ENCODE peak calls at places on chromosomes 11 and 22, in ten cellular contexts. F, Z, D, R, O, B, H, K, X and M are unnamed samples.
A peak's percentile ranks its signal among the peaks of the same experiment; 100 is the strongest.

GRCh38 chr22:46025225-46025972 is 48.4 kb upstream of the WNT7B start:
- DNase-seq in F (no peak), Z (no peak), D (no peak), R (no peak), O (no peak), B (no peak), H (peak; percentile 12), K (no peak), X (no peak), M (no peak)

GRCh38 chr11:133386262-133386661 is 146.0 kb downstream of the OPCML start:
- DNase-seq in F (no peak), Z (no peak), D (no peak), R (no peak), O (no peak), B (no peak), H (no peak), K (no peak), X (no peak), M (no peak)

GRCh38 chr11:69442012-69442806 is 39.3 kb upstream of the LINC01488 start:
- DNase-seq in F (no peak), Z (no peak), D (no peak), R (no peak), O (no peak), B (no peak), H (no peak), K (no peak), X (no peak), M (no peak)

GRCh38 chr22:39907035-39907434 is 6.2 kb downstream of the GRAP2 start:
- DNase-seq in F (no peak), Z (no peak), D (no peak), R (no peak), O (no peak), B (no peak), H (no peak), K (no peak), X (no peak), M (no peak)

GRCh38 chr11:103633037-103633788 is 403.2 kb upstream of the DDI1 start:
- DNase-seq in F (peak; percentile 68), Z (no peak), D (no peak), R (no peak), O (peak; percentile 17), B (no peak), H (no peak), K (no peak), X (no peak), M (peak; percentile 84)

GRCh38 chr11:26231252-26231661 is 100.7 kb upstream of the ANO3 start:
- DNase-seq in F (peak; percentile 92), Z (no peak), D (no peak), R (no peak), O (peak; percentile 81), B (peak; percentile 32), H (no peak), K (no peak), X (no peak), M (peak; percentile 97)

GRCh38 chr22:43884600-43885318 is 7.1 kb downstream of the PNPLA5 start:
- DNase-seq in F (peak; percentile 76), Z (no peak), D (no peak), R (no peak), O (peak; percentile 53), B (no peak), H (peak; percentile 59), K (peak; percentile 62), X (peak; percentile 64), M (peak; percentile 57)

GRCh38 chr11:1872267-1872985 is 19.3 kb downstream of the PRR33 start:
- DNase-seq in F (no peak), Z (no peak), D (no peak), R (no peak), O (no peak), B (no peak), H (peak; percentile 20), K (no peak), X (no peak), M (no peak)

GRCh38 chr11:104897891-104898684 is at the start of gene CASP12:
- DNase-seq in F (peak; percentile 23), Z (no peak), D (no peak), R (no peak), O (peak; percentile 38), B (no peak), H (no peak), K (no peak), X (no peak), M (peak; percentile 20)

GRCh38 chr11:119179983-119180382 is 5.3 kb upstream of the NHERF4 start:
- DNase-seq in F (no peak), Z (no peak), D (no peak), R (no peak), O (no peak), B (no peak), H (no peak), K (no peak), X (no peak), M (no peak)

GRCh38 chr11:113721462-113722066 is 15.5 kb upstream of the TMPRSS5 start:
- DNase-seq in F (peak; percentile 39), Z (no peak), D (no peak), R (no peak), O (no peak), B (no peak), H (no peak), K (no peak), X (no peak), M (peak; percentile 63)

GRCh38 chr22:19666663-19667593 is 47.4 kb upstream of the SEPTIN5 start:
- DNase-seq in F (peak; percentile 5), Z (no peak), D (no peak), R (no peak), O (peak; percentile 12), B (no peak), H (no peak), K (no peak), X (no peak), M (peak; percentile 87)

GRCh38 chr22:42154293-42154692 is 23.7 kb upstream of the CYP2D6 start:
- DNase-seq in F (no peak), Z (no peak), D (no peak), R (no peak), O (no peak), B (no peak), H (no peak), K (no peak), X (no peak), M (no peak)

GRCh38 chr11:74226907-74227306 is 55.8 kb downstream of the PPME1 start:
- DNase-seq in F (no peak), Z (no peak), D (no peak), R (no peak), O (no peak), B (no peak), H (no peak), K (no peak), X (no peak), M (no peak)

GRCh38 chr11:113932788-113933187 is 28.2 kb downstream of the HTR3B start:
- DNase-seq in F (no peak), Z (no peak), D (no peak), R (no peak), O (no peak), B (no peak), H (no peak), K (no peak), X (no peak), M (no peak)

GRCh38 chr11:72812604-72812967 is 1.6 kb upstream of the ATG16L2 start:
- DNase-seq in F (no peak), Z (no peak), D (no peak), R (no peak), O (peak; percentile 10), B (no peak), H (no peak), K (no peak), X (no peak), M (no peak)
- H3K4me3 ChIP-seq in F (peak overlapping the region; percentile 94), Z (peak overlapping the region; percentile 81), D (peak overlapping the region; percentile 95), R (peak overlapping the region; percentile 82), O (peak overlapping the region; percentile 86), B (peak overlapping the region; percentile 70), H (peak overlapping the region; percentile 88), K (peak overlapping the region; percentile 82), X (peak overlapping the region; percentile 87), M (peak overlapping the region; percentile 74)

GRCh38 chr22:37517826-37518450 is 1.3 kb downstream of the CARD10 start:
- DNase-seq in F (no peak), Z (no peak), D (no peak), R (no peak), O (no peak), B (no peak), H (no peak), K (no peak), X (no peak), M (no peak)
- H3K4me3 ChIP-seq in F (peak overlapping the region; percentile 58), Z (no peak overlapping the region), D (peak overlapping the region; percentile 89), R (peak overlapping the region; percentile 76), O (no peak overlapping the region), B (peak overlapping the region; percentile 67), H (peak overlapping the region; percentile 77), K (peak overlapping the region; percentile 90), X (no peak overlapping the region), M (peak overlapping the region; percentile 71)

DNA sequence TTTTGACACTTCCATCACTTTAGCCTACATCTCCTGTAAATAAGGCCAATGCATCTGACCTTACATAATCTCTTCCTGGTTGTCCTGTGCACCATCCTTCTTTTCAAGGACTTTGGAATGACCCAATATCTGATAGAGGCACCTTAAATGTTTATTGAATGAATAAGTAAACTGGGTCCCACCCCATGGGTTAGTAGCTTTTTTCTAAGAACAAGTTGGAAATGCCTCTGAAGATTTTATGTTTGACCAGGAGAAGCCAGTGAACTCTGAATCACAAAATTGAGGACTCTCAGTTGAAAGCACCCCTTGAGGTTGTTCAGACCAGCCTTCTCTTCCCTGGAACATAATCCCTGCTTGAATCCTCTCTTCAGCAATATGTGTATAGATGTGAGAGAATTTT is 1.4 kb downstream of the RNF185 start:
- DNase-seq in F (no peak), Z (no peak), D (no peak), R (no peak), O (no peak), B (no peak), H (no peak), K (no peak), X (no peak), M (no peak)
- H3K4me3 ChIP-seq in F (peak overlapping the region; percentile 83), Z (peak overlapping the region; percentile 75), D (peak overlapping the region; percentile 90), R (peak overlapping the region; percentile 84), O (peak overlapping the region; percentile 98), B (peak overlapping the region; percentile 95), H (peak overlapping the region; percentile 91), K (peak overlapping the region; percentile 75), X (peak overlapping the region; percentile 71), M (peak overlapping the region; percentile 92)

GRCh38 chr11:79052539-79052938 is 388.3 kb downstream of the TENM4 start:
- DNase-seq in F (peak; percentile 28), Z (no peak), D (no peak), R (no peak), O (peak; percentile 22), B (no peak), H (no peak), K (no peak), X (no peak), M (no peak)
- H3K4me3 ChIP-seq in F (no peak overlapping the region), Z (no peak overlapping the region), D (no peak overlapping the region), R (no peak overlapping the region), O (no peak overlapping the region), B (no peak overlapping the region), H (no peak overlapping the region), K (no peak overlapping the region), X (no peak overlapping the region), M (no peak overlapping the region)